ENCODE peak calls at places on chromosomes 7 and 10, in six cellular contexts. Q is A549; B is CD8-positive, alpha-beta T cell; L is adipocyte; E is PC-9; O is gastrocnemius medialis. D is an unnamed sample.

GRCh38 chr10:79304479-79305087 is 42.7 kb upstream of the PPIF start:
- DNase-seq in Q (no peak), B (no peak), L (no peak), E (peak; percentile 71), O (no peak), D (no peak)

GRCh38 chr10:133442191-133442966 is 11.4 kb upstream of the SCART1 start:
- DNase-seq in Q (no peak), B (no peak), L (no peak), E (no peak), O (peak; percentile 6), D (no peak)

GRCh38 chr10:101380353-101381017 is 26.5 kb downstream of the BTRC start:
- DNase-seq in Q (no peak), B (no peak), L (no peak), E (no peak), O (no peak), D (no peak)

GRCh38 chr7:107659666-107660065 is 962 bp upstream of the SLC26A4 start:
- DNase-seq in Q (no peak), B (no peak), L (peak; percentile 46), E (no peak), O (no peak), D (peak; percentile 74)

GRCh38 chr10:113053881-113054280 is 103.8 kb downstream of the TCF7L2 start:
- DNase-seq in Q (no peak), B (no peak), L (no peak), E (no peak), O (no peak), D (peak; percentile 57)

GRCh38 chr7:122883049-122883670 is 3.1 kb downstream of the CADPS2 start:
- DNase-seq in Q (no peak), B (no peak), L (no peak), E (no peak), O (no peak), D (no peak)

GRCh38 chr10:100562806-100563293 is 27.1 kb downstream of the HIF1AN start:
- DNase-seq in Q (peak; percentile 47), B (no peak), L (peak; percentile 32), E (peak; percentile 17), O (no peak), D (peak; percentile 22)

GRCh38 chr10:102608487-102608886 is 35.8 kb upstream of the TRIM8 start:
- DNase-seq in Q (no peak), B (no peak), L (no peak), E (no peak), O (no peak), D (no peak)

GRCh38 chr10:130038611-130039109 is 72.0 kb downstream of the C10orf143 start:
- DNase-seq in Q (no peak), B (no peak), L (no peak), E (no peak), O (no peak), D (no peak)

GRCh38 chr10:48684792-48685651 is at the start of gene WDFY4:
- DNase-seq in Q (no peak), B (no peak), L (no peak), E (no peak), O (no peak), D (no peak)

GRCh38 chr7:38451840-38452239 is 178.4 kb upstream of the TARP start:
- DNase-seq in Q (peak; percentile 9), B (no peak), L (peak; percentile 71), E (no peak), O (no peak), D (peak; percentile 53)

GRCh38 chr10:46556515-46557318 is at the start of gene GPRIN2:
- DNase-seq in Q (peak; percentile 28), B (no peak), L (no peak), E (peak; percentile 58), O (peak; percentile 9), D (no peak)

GRCh38 chr7:44959956-44960640 is 18.7 kb downstream of the MYO1G start:
- DNase-seq in Q (no peak), B (no peak), L (no peak), E (no peak), O (no peak), D (no peak)

GRCh38 chr10:26557641-26558014 is 119.5 kb downstream of the APBB1IP start:
- DNase-seq in Q (no peak), B (no peak), L (no peak), E (no peak), O (no peak), D (no peak)

GRCh38 chr10:76114556-76114955 is 683.1 kb downstream of the LRMDA start:
- DNase-seq in Q (no peak), B (no peak), L (no peak), E (no peak), O (no peak), D (no peak)

DNA sequence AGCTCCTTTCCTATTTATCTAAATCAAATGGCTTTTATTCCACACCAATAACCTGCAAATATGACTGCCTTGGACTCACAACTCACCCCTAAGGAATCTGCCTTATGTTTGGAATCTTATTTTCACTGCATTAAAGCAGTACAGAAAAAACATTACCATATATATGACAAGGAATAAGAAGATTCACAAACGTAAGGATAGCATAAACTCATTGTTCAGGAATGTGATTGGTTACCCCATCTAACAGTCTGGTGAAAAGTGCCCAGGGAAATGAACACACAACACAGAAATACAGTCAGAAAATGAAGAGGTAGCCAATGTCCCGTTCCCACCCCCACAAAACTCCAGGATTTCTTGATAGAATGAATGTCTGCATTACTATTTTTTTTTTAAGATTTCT is 2.0 kb downstream of the PPP3CB start:
- DNase-seq in Q (no peak), B (no peak), L (peak; percentile 55), E (no peak), O (no peak), D (peak; percentile 58)
- H3K4me3 ChIP-seq in Q (no peak overlapping the region), B (no peak overlapping the region), L (peak overlapping the region; percentile 99), E (peak overlapping the region; percentile 64), O (peak overlapping the region; percentile 94), D (peak overlapping the region; percentile 19)

DNA sequence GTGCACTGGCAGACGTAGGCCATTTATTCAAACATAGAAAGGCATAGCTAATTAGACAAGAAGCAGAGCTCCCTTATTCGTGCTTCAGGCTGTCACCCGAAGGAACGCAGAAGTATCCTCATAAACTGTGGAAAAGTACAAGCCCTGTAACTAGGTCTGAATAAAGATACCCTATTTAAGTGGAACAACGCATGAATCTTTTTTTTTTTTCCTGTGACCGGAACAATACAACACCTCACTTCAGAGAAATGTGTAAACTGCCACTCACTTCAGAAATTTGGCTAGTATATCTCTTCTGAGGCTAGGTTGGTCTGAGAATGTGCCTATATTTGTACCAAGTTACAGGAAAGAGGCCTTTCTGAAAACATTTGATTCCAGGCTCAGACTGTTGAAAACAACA is 8.0 kb upstream of the CSTF2T start:
- DNase-seq in Q (no peak), B (no peak), L (no peak), E (no peak), O (no peak), D (no peak)
- H3K4me3 ChIP-seq in Q (no peak overlapping the region), B (no peak overlapping the region), L (no peak overlapping the region), E (no peak overlapping the region), O (no peak overlapping the region), D (no peak overlapping the region)

DNA sequence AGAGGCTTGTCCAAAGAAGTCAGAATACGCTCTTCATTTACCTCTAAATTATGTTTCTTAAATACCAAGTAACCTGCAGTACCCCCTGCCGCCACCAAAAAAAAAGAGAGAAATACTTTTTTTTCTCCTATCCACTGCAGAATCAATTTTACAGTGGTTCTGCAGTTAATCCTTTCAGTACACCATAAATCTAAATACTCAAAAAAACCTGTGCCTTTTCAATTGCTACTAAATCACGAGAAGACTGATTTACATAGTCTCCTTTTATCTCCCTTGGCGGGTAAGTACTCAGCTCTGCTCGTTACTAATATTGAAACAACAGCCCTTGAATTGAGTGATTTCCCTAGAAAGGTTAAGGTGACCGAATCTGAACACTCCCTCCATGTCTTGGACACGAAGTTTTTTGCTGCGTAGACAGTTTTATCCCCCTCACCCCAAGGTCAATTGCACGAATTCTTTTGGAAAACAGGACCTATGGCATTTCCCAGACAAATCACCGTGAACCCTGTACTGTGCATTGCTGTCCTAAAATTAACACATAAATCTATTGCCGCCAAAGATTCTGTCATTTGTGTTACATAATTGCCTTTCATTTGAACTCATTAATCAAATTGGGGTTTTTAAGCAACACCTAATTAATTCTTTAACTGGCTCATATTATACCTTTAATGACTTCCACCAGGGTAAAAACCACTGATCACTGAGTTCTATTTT is 517 bp upstream of the VIM start:
- DNase-seq in Q (no peak), B (no peak), L (peak; percentile 68), E (no peak), O (no peak), D (peak; percentile 62)
- H3K4me3 ChIP-seq in Q (peak overlapping the region; percentile 94), B (peak overlapping the region; percentile 81), L (peak overlapping the region; percentile 88), E (no peak overlapping the region), O (peak overlapping the region; percentile 75), D (peak overlapping the region; percentile 98)

DNA sequence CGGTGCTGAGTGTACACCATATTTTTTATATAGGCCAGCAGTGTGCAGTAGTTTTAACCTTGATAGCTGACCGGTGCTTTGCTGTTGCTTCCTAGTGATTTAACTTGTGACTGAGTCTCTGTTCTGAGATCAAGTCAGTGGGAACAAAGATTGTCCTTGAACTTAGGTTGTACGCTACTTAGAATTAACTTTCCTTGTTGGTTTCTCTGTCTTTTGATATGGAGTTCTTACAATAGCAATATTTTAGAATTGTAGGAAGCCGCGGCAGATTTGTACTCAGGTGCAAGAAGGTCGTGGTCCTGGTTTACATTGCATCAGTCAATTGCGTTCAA is 1.3 kb downstream of the DDX21 start:
- DNase-seq in Q (peak; percentile 17), B (no peak), L (no peak), E (no peak), O (no peak), D (no peak)
- H3K4me3 ChIP-seq in Q (peak overlapping the region; percentile 98), B (peak overlapping the region; percentile 96), L (peak overlapping the region; percentile 96), E (peak overlapping the region; percentile 85), O (peak overlapping the region; percentile 98), D (peak overlapping the region; percentile 97)